ENCODE peak calls at places on chromosomes 6 and 20, in eight cellular contexts. One of them, this sample, is unnamed.

GRCh38 chr6:88263591-88263990 is 97.4 kb upstream of the CNR1 start:
- DNase-seq in neural progenitor cell: peak; percentile 23
- DNase-seq in K562: no peak
- DNase-seq in GM23338: peak; percentile 6
- DNase-seq in OCI-LY7: no peak
- DNase-seq in IMR-90: no peak
- DNase-seq in astrocyte: no peak
- DNase-seq in HCT116: no peak
- DNase-seq in this sample: no peak

GRCh38 chr20:17824676-17825224 is 125.0 kb downstream of the BANF2 start:
- DNase-seq in neural progenitor cell: no peak
- DNase-seq in astrocyte: no peak
- DNase-seq in OCI-LY7: no peak
- DNase-seq in HCT116: no peak
- DNase-seq in K562: no peak
- DNase-seq in GM23338: no peak
- DNase-seq in IMR-90: no peak
- DNase-seq in this sample: no peak

GRCh38 chr6:33105916-33106871 is 30.4 kb downstream of the HLA-DPB1 start:
- DNase-seq in IMR-90: no peak
- DNase-seq in HCT116: no peak
- DNase-seq in neural progenitor cell: no peak
- DNase-seq in OCI-LY7: no peak
- DNase-seq in astrocyte: no peak
- DNase-seq in GM23338: no peak
- DNase-seq in K562: no peak
- DNase-seq in this sample: no peak

GRCh38 chr20:51249215-51249614 is 226.3 kb upstream of the KCNG1 start:
- DNase-seq in astrocyte: peak; percentile 21
- DNase-seq in OCI-LY7: no peak
- DNase-seq in GM23338: no peak
- DNase-seq in neural progenitor cell: no peak
- DNase-seq in HCT116: no peak
- DNase-seq in IMR-90: peak; percentile 16
- DNase-seq in K562: no peak
- DNase-seq in this sample: no peak

GRCh38 chr6:16585805-16586204 is 175.5 kb downstream of the ATXN1 start:
- DNase-seq in IMR-90: no peak
- DNase-seq in GM23338: no peak
- DNase-seq in HCT116: no peak
- DNase-seq in astrocyte: no peak
- DNase-seq in neural progenitor cell: no peak
- DNase-seq in K562: no peak
- DNase-seq in OCI-LY7: no peak
- DNase-seq in this sample: no peak

GRCh38 chr20:297925-298754 is 770 bp downstream of the ZCCHC3 start:
- DNase-seq in astrocyte: peak; percentile 59
- DNase-seq in neural progenitor cell: peak; percentile 57
- DNase-seq in IMR-90: peak; percentile 71
- DNase-seq in OCI-LY7: peak; percentile 71
- DNase-seq in GM23338: peak; percentile 51
- DNase-seq in HCT116: no peak
- DNase-seq in K562: peak; percentile 70
- DNase-seq in this sample: peak; percentile 74

GRCh38 chr6:105331927-105332326 is 71.0 kb downstream of the PREP start:
- DNase-seq in K562: no peak
- DNase-seq in astrocyte: no peak
- DNase-seq in IMR-90: no peak
- DNase-seq in GM23338: no peak
- DNase-seq in neural progenitor cell: no peak
- DNase-seq in HCT116: no peak
- DNase-seq in OCI-LY7: no peak
- DNase-seq in this sample: no peak

GRCh38 chr20:1894951-1895673 is at the start of gene SIRPA:
- DNase-seq in K562: no peak
- DNase-seq in GM23338: peak; percentile 57
- DNase-seq in neural progenitor cell: peak; percentile 66
- DNase-seq in HCT116: no peak
- DNase-seq in OCI-LY7: no peak
- DNase-seq in astrocyte: peak; percentile 55
- DNase-seq in IMR-90: peak; percentile 64
- DNase-seq in this sample: peak; percentile 73

GRCh38 chr6:90413867-90414266 is 117.2 kb upstream of the BACH2 start:
- DNase-seq in GM23338: peak; percentile 86
- DNase-seq in neural progenitor cell: peak; percentile 84
- DNase-seq in K562: peak; percentile 59
- DNase-seq in IMR-90: peak; percentile 12
- DNase-seq in OCI-LY7: peak; percentile 87
- DNase-seq in astrocyte: peak; percentile 41
- DNase-seq in HCT116: no peak
- DNase-seq in this sample: peak; percentile 59

GRCh38 chr6:46130665-46131064 is 876 bp downstream of the ENPP4 start:
- DNase-seq in OCI-LY7: peak; percentile 23
- DNase-seq in astrocyte: no peak
- DNase-seq in K562: no peak
- DNase-seq in IMR-90: no peak
- DNase-seq in GM23338: no peak
- DNase-seq in HCT116: no peak
- DNase-seq in neural progenitor cell: no peak
- DNase-seq in this sample: no peak

GRCh38 chr20:37522258-37523011 is 1.4 kb downstream of the NNAT start:
- DNase-seq in HCT116: no peak
- DNase-seq in K562: no peak
- DNase-seq in IMR-90: peak; percentile 35
- DNase-seq in GM23338: peak; percentile 95
- DNase-seq in neural progenitor cell: no peak
- DNase-seq in OCI-LY7: no peak
- DNase-seq in astrocyte: peak; percentile 52
- DNase-seq in this sample: peak; percentile 67

GRCh38 chr6:43842231-43842794 is 72.3 kb downstream of the VEGFA start:
- DNase-seq in OCI-LY7: no peak
- DNase-seq in K562: no peak
- DNase-seq in astrocyte: peak; percentile 81
- DNase-seq in HCT116: no peak
- DNase-seq in neural progenitor cell: no peak
- DNase-seq in GM23338: no peak
- DNase-seq in IMR-90: peak; percentile 72
- DNase-seq in this sample: peak; percentile 86

GRCh38 chr6:130223508-130223907 is 757 bp upstream of the SAMD3 start:
- DNase-seq in GM23338: peak; percentile 18
- DNase-seq in IMR-90: no peak
- DNase-seq in astrocyte: no peak
- DNase-seq in OCI-LY7: peak; percentile 22
- DNase-seq in neural progenitor cell: no peak
- DNase-seq in HCT116: no peak
- DNase-seq in K562: peak; percentile 27
- DNase-seq in this sample: no peak

GRCh38 chr20:44026932-44027685 is 112.5 kb downstream of the TOX2 start:
- DNase-seq in HCT116: no peak
- DNase-seq in astrocyte: no peak
- DNase-seq in GM23338: no peak
- DNase-seq in K562: no peak
- DNase-seq in OCI-LY7: no peak
- DNase-seq in IMR-90: no peak
- DNase-seq in neural progenitor cell: no peak
- DNase-seq in this sample: no peak
- H3K4me1 ChIP-seq in HCT116: peaks cover 6% of the 10 kb centered on the region
- H3K4me1 ChIP-seq in astrocyte: no peaks in the 10 kb centered on the region
- H3K4me1 ChIP-seq in GM23338: no peaks in the 10 kb centered on the region
- H3K4me1 ChIP-seq in K562: no peaks in the 10 kb centered on the region
- H3K4me1 ChIP-seq in OCI-LY7: no peaks in the 10 kb centered on the region
- H3K4me1 ChIP-seq in IMR-90: peaks cover 6% of the 10 kb centered on the region
- H3K4me1 ChIP-seq in neural progenitor cell: no peaks in the 10 kb centered on the region
- H3K4me1 ChIP-seq in this sample: peaks cover 5% of the 10 kb centered on the region

GRCh38 chr6:131782764-131783163 is 25.1 kb upstream of the ENPP1 start:
- DNase-seq in GM23338: peak; percentile 21
- DNase-seq in neural progenitor cell: no peak
- DNase-seq in K562: no peak
- DNase-seq in astrocyte: no peak
- DNase-seq in HCT116: no peak
- DNase-seq in OCI-LY7: no peak
- DNase-seq in IMR-90: no peak
- DNase-seq in this sample: no peak
- TF ChIP-seq CTCF in GM23338: peak; percentile 67
- TF ChIP-seq CTCF in neural progenitor cell: no peak
- TF ChIP-seq CTCF in K562: peak; percentile 50
- TF ChIP-seq CTCF in astrocyte: no peak
- TF ChIP-seq CTCF in HCT116: peak; percentile 47
- TF ChIP-seq CTCF in OCI-LY7: no peak
- TF ChIP-seq CTCF in IMR-90: no peak
- TF ChIP-seq CTCF in this sample: no peak

GRCh38 chr6:34595332-34596090 is 39.4 kb upstream of the SPDEF start:
- DNase-seq in OCI-LY7: no peak
- DNase-seq in astrocyte: peak; percentile 39
- DNase-seq in K562: no peak
- DNase-seq in IMR-90: peak; percentile 52
- DNase-seq in GM23338: no peak
- DNase-seq in neural progenitor cell: no peak
- DNase-seq in HCT116: no peak
- DNase-seq in this sample: no peak

GRCh38 chr6:34589140-34589539 is 33.0 kb upstream of the SPDEF start:
- DNase-seq in HCT116: no peak
- DNase-seq in astrocyte: no peak
- DNase-seq in K562: no peak
- DNase-seq in GM23338: no peak
- DNase-seq in IMR-90: no peak
- DNase-seq in neural progenitor cell: no peak
- DNase-seq in OCI-LY7: no peak
- DNase-seq in this sample: no peak

GRCh38 chr6:34589633-34590139 is 33.6 kb upstream of the SPDEF start:
- DNase-seq in astrocyte: no peak
- DNase-seq in GM23338: no peak
- DNase-seq in neural progenitor cell: no peak
- DNase-seq in OCI-LY7: no peak
- DNase-seq in IMR-90: no peak
- DNase-seq in K562: no peak
- DNase-seq in HCT116: no peak
- DNase-seq in this sample: no peak

GRCh38 chr6:34593741-34594140 is 37.6 kb upstream of the SPDEF start:
- DNase-seq in neural progenitor cell: no peak
- DNase-seq in OCI-LY7: no peak
- DNase-seq in GM23338: no peak
- DNase-seq in HCT116: no peak
- DNase-seq in astrocyte: no peak
- DNase-seq in K562: no peak
- DNase-seq in IMR-90: no peak
- DNase-seq in this sample: no peak

DNA sequence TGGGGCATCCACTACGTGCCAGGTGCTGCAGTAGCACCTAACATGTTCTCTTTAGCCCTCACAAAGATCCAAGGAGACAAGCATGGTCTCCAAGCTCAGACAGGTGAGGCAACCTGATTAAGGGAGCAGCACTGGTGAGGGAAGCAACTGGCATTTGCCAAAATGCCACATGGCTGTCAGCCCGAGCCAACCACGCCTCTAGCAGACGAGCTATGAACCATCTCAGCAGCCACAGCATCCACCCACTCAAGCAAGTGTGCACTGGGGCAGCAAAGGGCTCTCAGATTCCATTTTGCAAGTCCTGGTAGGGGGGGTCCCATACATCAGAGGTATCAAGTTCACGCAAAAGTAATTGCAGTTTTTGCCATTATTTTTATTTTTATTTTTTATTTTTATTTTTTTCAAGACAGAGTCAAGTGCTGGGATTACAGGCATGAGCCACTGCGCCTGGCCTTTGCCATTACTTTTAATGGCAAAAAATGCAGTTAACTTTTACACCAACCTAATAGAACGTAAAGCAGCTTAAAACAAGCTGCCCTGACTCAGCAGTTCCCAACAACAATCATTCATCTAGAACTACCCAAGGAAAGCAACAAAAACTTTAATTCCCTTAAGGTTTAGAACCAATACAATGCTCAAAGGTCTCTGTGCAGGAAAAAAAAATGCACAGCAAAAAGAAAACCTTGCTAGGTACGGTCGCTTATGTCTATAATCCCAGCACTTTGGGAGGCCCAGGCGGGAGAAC is 36.3 kb upstream of the SPDEF start:
- DNase-seq in OCI-LY7: no peak
- DNase-seq in GM23338: no peak
- DNase-seq in neural progenitor cell: no peak
- DNase-seq in IMR-90: no peak
- DNase-seq in astrocyte: no peak
- DNase-seq in K562: no peak
- DNase-seq in HCT116: no peak
- DNase-seq in this sample: no peak
- H4K20me1 ChIP-seq in OCI-LY7: peaks cover 4% of the 10 kb centered on the region
- H4K20me1 ChIP-seq in GM23338: peaks cover 17% of the 10 kb centered on the region
- H4K20me1 ChIP-seq in neural progenitor cell: peaks cover 60% of the 10 kb centered on the region
- H4K20me1 ChIP-seq in IMR-90: peaks cover 69% of the 10 kb centered on the region
- H4K20me1 ChIP-seq in astrocyte: peaks cover 87% of the 10 kb centered on the region
- H4K20me1 ChIP-seq in K562: peaks cover 18% of the 10 kb centered on the region
- H4K20me1 ChIP-seq in HCT116: no peaks in the 10 kb centered on the region
- H4K20me1 ChIP-seq in this sample: no peaks in the 10 kb centered on the region

DNA sequence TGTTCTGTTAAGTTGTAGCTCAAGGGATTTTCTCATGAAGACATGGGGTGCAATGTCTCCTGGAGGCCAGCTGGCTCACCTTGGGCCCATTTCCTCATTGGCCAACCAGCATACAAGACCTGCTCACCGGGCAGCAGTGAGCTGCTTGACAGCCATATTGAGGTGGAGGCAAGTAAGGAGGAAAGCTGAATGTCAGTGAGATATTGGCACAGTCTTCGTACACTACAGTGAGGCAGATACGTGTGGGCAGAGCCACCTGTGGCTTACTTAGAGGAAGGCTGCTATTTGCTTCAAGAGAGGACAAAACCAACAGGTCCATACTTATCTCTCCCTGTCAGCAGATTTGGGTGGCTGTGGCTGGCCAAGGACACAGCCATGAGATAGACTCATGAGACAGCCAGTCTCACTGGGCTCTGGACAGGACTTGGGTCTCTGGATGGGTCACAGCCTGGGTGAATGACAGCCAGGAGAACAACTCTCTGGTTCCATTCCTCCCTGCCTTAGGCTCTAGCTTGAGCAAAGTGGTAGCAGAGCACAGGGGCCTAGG is 15.1 kb upstream of the MCM3 start:
- DNase-seq in neural progenitor cell: no peak
- DNase-seq in OCI-LY7: no peak
- DNase-seq in GM23338: no peak
- DNase-seq in IMR-90: no peak
- DNase-seq in K562: peak; percentile 53
- DNase-seq in HCT116: no peak
- DNase-seq in astrocyte: no peak
- DNase-seq in this sample: no peak
- H3K4me1 ChIP-seq in neural progenitor cell: peaks cover 6% of the 10 kb centered on the region
- H3K4me1 ChIP-seq in OCI-LY7: peaks cover 40% of the 10 kb centered on the region
- H3K4me1 ChIP-seq in GM23338: no peaks in the 10 kb centered on the region
- H3K4me1 ChIP-seq in IMR-90: no peaks in the 10 kb centered on the region
- H3K4me1 ChIP-seq in K562: peaks cover 41% of the 10 kb centered on the region
- H3K4me1 ChIP-seq in HCT116: no peaks in the 10 kb centered on the region
- H3K4me1 ChIP-seq in astrocyte: no peaks in the 10 kb centered on the region
- H3K4me1 ChIP-seq in this sample: no peaks in the 10 kb centered on the region

This sample was measured in fibroblast of lung.